ENCODE peak calls at places on chromosomes 4 and X, in five cellular contexts. E, C, S, J and B are unnamed samples.

GRCh38 chr4:139403457-139403856 is 50.5 kb upstream of the RAB33B start:
- DNase-seq in E (peak), C (no peak), J (no peak), S (no peak), B (peak)

GRCh38 chrX:44585866-44586265 is 43.2 kb upstream of the FUNDC1 start:
- DNase-seq in C (no peak), E (no peak), J (no peak), S (no peak), B (no peak)

GRCh38 chr4:187732524-187732923 is 263.0 kb upstream of the ZFP42 start:
- DNase-seq in S (no peak), C (no peak), E (peak), J (no peak), B (no peak)

GRCh38 chr4:74327751-74328150 is 19.5 kb downstream of the EPGN start:
- DNase-seq in E (peak), S (no peak), C (no peak), J (no peak), B (no peak)

GRCh38 chr4:61533140-61533539 is 333.0 kb downstream of the ADGRL3 start:
- DNase-seq in J (no peak), C (no peak), E (peak), S (no peak), B (peak)

GRCh38 chr4:67765401-67765800 is 11.2 kb upstream of the GNRHR start:
- DNase-seq in S (no peak), J (no peak), E (peak), C (no peak), B (no peak)

GRCh38 chrX:106619797-106620196 is 8.0 kb downstream of the RADX start:
- DNase-seq in J (no peak), E (peak), C (no peak), S (peak), B (peak)

GRCh38 chr4:153205757-153206156 is 1.5 kb downstream of the TRIM2 start:
- DNase-seq in E (peak), J (no peak), C (peak), S (no peak), B (no peak)

GRCh38 chrX:3526084-3526483 is 179.6 kb upstream of the MXRA5 start:
- DNase-seq in J (no peak), E (no peak), C (no peak), S (peak), B (no peak)

GRCh38 chrX:12949205-12949926 is 25.5 kb upstream of the TMSB4X start:
- DNase-seq in E (no peak), C (no peak), J (no peak), S (peak), B (no peak)

GRCh38 chrX:11464360-11464759 is 171.1 kb downstream of the AMELX start:
- DNase-seq in C (no peak), S (no peak), J (no peak), E (no peak), B (no peak)

GRCh38 chr4:27357283-27357682 is 496.6 kb downstream of the STIM2 start:
- DNase-seq in J (no peak), S (peak), C (no peak), E (peak), B (peak)

GRCh38 chr4:150280081-150280950 is 202.1 kb downstream of the DCLK2 start:
- DNase-seq in E (peak), S (peak), C (no peak), J (no peak), B (peak)

GRCh38 chr4:46441116-46441859 is 51.4 kb upstream of the GABRA2 start:
- DNase-seq in S (no peak), J (no peak), E (peak), C (no peak), B (no peak)

GRCh38 chr4:70746179-70746839 is 24.5 kb downstream of the RUFY3 start:
- DNase-seq in S (peak), E (peak), J (no peak), C (no peak), B (no peak)

GRCh38 chr4:77734928-77735327 is 84.2 kb downstream of the CNOT6L start:
- DNase-seq in E (peak), J (peak), S (peak), C (peak), B (peak)

GRCh38 chr4:102343964-102344519 is 1.2 kb downstream of the SLC39A8 start:
- DNase-seq in E (peak), C (no peak), S (no peak), J (no peak), B (peak)

GRCh38 chr4:41217373-41217772 is 3.0 kb upstream of the APBB2 start:
- DNase-seq in C (no peak), E (no peak), J (no peak), S (no peak), B (no peak)

GRCh38 chr4:65508169-65508568 is 162.1 kb downstream of the EPHA5 start:
- DNase-seq in E (peak), S (no peak), C (no peak), J (no peak), B (peak)

GRCh38 chr4:76752911-76753494 is 144.9 kb downstream of the SOWAHB start:
- DNase-seq in J (no peak), C (no peak), E (peak), S (peak), B (peak)

GRCh38 chr4:55117511-55117910 is 7.9 kb downstream of the KDR start:
- DNase-seq in S (no peak), J (no peak), C (no peak), E (no peak), B (no peak)

GRCh38 chr4:37909690-37910486 is 19.0 kb downstream of the TBC1D1 start:
- DNase-seq in C (no peak), S (no peak), E (no peak), J (no peak), B (no peak)

GRCh38 chr4:170272959-170273358 is 183.2 kb upstream of the AADAT start:
- DNase-seq in E (no peak), C (no peak), S (no peak), J (no peak), B (no peak)

GRCh38 chr4:100486496-100486895 is 31.3 kb downstream of the EMCN start:
- DNase-seq in S (no peak), C (no peak), J (no peak), E (no peak), B (no peak)

GRCh38 chr4:173013232-173013932 is 155.2 kb upstream of the GALNT7 start:
- DNase-seq in C (peak), S (peak), E (peak), J (peak), B (peak)

GRCh38 chr4:129565214-129565613 is 469.3 kb downstream of the C4orf33 start:
- DNase-seq in E (peak), C (no peak), J (no peak), S (no peak), B (no peak)

GRCh38 chr4:921830-922331 is 10.2 kb downstream of the GAK start:
- DNase-seq in C (no peak), E (no peak), S (no peak), J (peak), B (no peak)

GRCh38 chr4:127055349-127055748 is 577.4 kb upstream of the INTU start:
- DNase-seq in J (no peak), S (no peak), E (no peak), C (no peak), B (no peak)

GRCh38 chrX:118666521-118666920 is 60.9 kb upstream of the IL13RA1 start:
- DNase-seq in C (no peak), S (no peak), E (peak), J (no peak), B (no peak)

GRCh38 chr4:150828159-150828558 is 186.9 kb downstream of the LRBA start:
- DNase-seq in E (no peak), J (peak), C (peak), S (no peak), B (no peak)

GRCh38 chrX:55488268-55488558 is 1.4 kb downstream of the USP51 start:
- DNase-seq in C (no peak), J (no peak), E (no peak), S (no peak), B (no peak)

GRCh38 chr4:52110171-52110570 is 59.1 kb downstream of the SPATA18 start:
- DNase-seq in S (no peak), C (no peak), E (no peak), J (no peak), B (no peak)

GRCh38 chr4:41305486-41305885 is 48.8 kb downstream of the UCHL1 start:
- DNase-seq in J (no peak), S (no peak), C (no peak), E (no peak), B (no peak)

GRCh38 chr4:80082693-80083092 is 9.7 kb upstream of the ANTXR2 start:
- DNase-seq in J (no peak), S (no peak), C (no peak), E (no peak), B (no peak)

GRCh38 chrX:27555514-27555913 is 34.6 kb upstream of the DCAF8L2 start:
- DNase-seq in S (no peak), J (no peak), E (no peak), C (no peak), B (peak)